ENCODE peak calls at places on chromosomes 5 and 9, in ten cellular contexts. One of them, this sample, is unnamed.

GRCh38 chr5:64347308-64347707 is 158.5 kb upstream of the RGS7BP start:
- DNase-seq in spleen: no peak
- DNase-seq in heart right ventricle: no peak
- DNase-seq in neuronal stem cell: no peak
- DNase-seq in effector memory CD4-positive, alpha-beta T cell: no peak
- DNase-seq in H1: no peak
- DNase-seq in cardiac muscle cell: peak
- DNase-seq in AG09309: no peak
- DNase-seq in right atrium auricular region: no peak
- DNase-seq in psoas muscle: no peak
- DNase-seq in this sample: no peak

GRCh38 chr9:38032266-38032830 is 36.7 kb downstream of the SHB start:
- DNase-seq in spleen: no peak
- DNase-seq in heart right ventricle: no peak
- DNase-seq in neuronal stem cell: no peak
- DNase-seq in effector memory CD4-positive, alpha-beta T cell: no peak
- DNase-seq in H1: no peak
- DNase-seq in cardiac muscle cell: no peak
- DNase-seq in AG09309: no peak
- DNase-seq in right atrium auricular region: no peak
- DNase-seq in psoas muscle: no peak
- DNase-seq in this sample: no peak

GRCh38 chr9:74940600-74940999 is 12.1 kb downstream of the C9orf40 start:
- DNase-seq in spleen: no peak
- DNase-seq in heart right ventricle: no peak
- DNase-seq in neuronal stem cell: no peak
- DNase-seq in effector memory CD4-positive, alpha-beta T cell: no peak
- DNase-seq in H1: no peak
- DNase-seq in cardiac muscle cell: no peak
- DNase-seq in AG09309: no peak
- DNase-seq in right atrium auricular region: no peak
- DNase-seq in psoas muscle: no peak
- DNase-seq in this sample: no peak

GRCh38 chr5:149005077-149005892 is 57.6 kb downstream of the SH3TC2 start:
- DNase-seq in spleen: no peak
- DNase-seq in heart right ventricle: no peak
- DNase-seq in neuronal stem cell: no peak
- DNase-seq in effector memory CD4-positive, alpha-beta T cell: no peak
- DNase-seq in H1: no peak
- DNase-seq in cardiac muscle cell: no peak
- DNase-seq in AG09309: peak
- DNase-seq in right atrium auricular region: no peak
- DNase-seq in psoas muscle: no peak
- DNase-seq in this sample: no peak

GRCh38 chr9:72477862-72478564 is 43.4 kb upstream of the TMC1 start:
- DNase-seq in spleen: no peak
- DNase-seq in heart right ventricle: peak
- DNase-seq in neuronal stem cell: no peak
- DNase-seq in effector memory CD4-positive, alpha-beta T cell: no peak
- DNase-seq in H1: peak
- DNase-seq in cardiac muscle cell: peak
- DNase-seq in AG09309: no peak
- DNase-seq in right atrium auricular region: no peak
- DNase-seq in psoas muscle: no peak
- DNase-seq in this sample: no peak

GRCh38 chr5:32679218-32679617 is 31.9 kb upstream of the NPR3 start:
- DNase-seq in spleen: no peak
- DNase-seq in heart right ventricle: no peak
- DNase-seq in neuronal stem cell: no peak
- DNase-seq in effector memory CD4-positive, alpha-beta T cell: no peak
- DNase-seq in H1: no peak
- DNase-seq in cardiac muscle cell: no peak
- DNase-seq in AG09309: no peak
- DNase-seq in right atrium auricular region: no peak
- DNase-seq in psoas muscle: no peak
- DNase-seq in this sample: no peak

GRCh38 chr9:95363051-95363841 is 45.7 kb upstream of the FANCC start:
- DNase-seq in spleen: no peak
- DNase-seq in heart right ventricle: no peak
- DNase-seq in neuronal stem cell: no peak
- DNase-seq in effector memory CD4-positive, alpha-beta T cell: no peak
- DNase-seq in H1: no peak
- DNase-seq in cardiac muscle cell: no peak
- DNase-seq in AG09309: no peak
- DNase-seq in right atrium auricular region: no peak
- DNase-seq in psoas muscle: no peak
- DNase-seq in this sample: no peak

GRCh38 chr9:71647094-71647591 is 121.2 kb downstream of the CEMIP2 start:
- DNase-seq in spleen: peak
- DNase-seq in heart right ventricle: peak
- DNase-seq in neuronal stem cell: no peak
- DNase-seq in effector memory CD4-positive, alpha-beta T cell: no peak
- DNase-seq in H1: no peak
- DNase-seq in cardiac muscle cell: no peak
- DNase-seq in AG09309: peak
- DNase-seq in right atrium auricular region: peak
- DNase-seq in psoas muscle: peak
- DNase-seq in this sample: no peak

GRCh38 chr9:83625120-83625710 is 2.3 kb downstream of the IDNK start:
- DNase-seq in spleen: no peak
- DNase-seq in heart right ventricle: no peak
- DNase-seq in neuronal stem cell: no peak
- DNase-seq in effector memory CD4-positive, alpha-beta T cell: no peak
- DNase-seq in H1: no peak
- DNase-seq in cardiac muscle cell: no peak
- DNase-seq in AG09309: no peak
- DNase-seq in right atrium auricular region: no peak
- DNase-seq in psoas muscle: no peak
- DNase-seq in this sample: no peak

GRCh38 chr9:82180711-82181110 is 192.1 kb downstream of the SPATA31D1 start:
- DNase-seq in spleen: no peak
- DNase-seq in heart right ventricle: no peak
- DNase-seq in neuronal stem cell: no peak
- DNase-seq in effector memory CD4-positive, alpha-beta T cell: no peak
- DNase-seq in H1: no peak
- DNase-seq in cardiac muscle cell: no peak
- DNase-seq in AG09309: no peak
- DNase-seq in right atrium auricular region: no peak
- DNase-seq in psoas muscle: no peak
- DNase-seq in this sample: no peak

DNA sequence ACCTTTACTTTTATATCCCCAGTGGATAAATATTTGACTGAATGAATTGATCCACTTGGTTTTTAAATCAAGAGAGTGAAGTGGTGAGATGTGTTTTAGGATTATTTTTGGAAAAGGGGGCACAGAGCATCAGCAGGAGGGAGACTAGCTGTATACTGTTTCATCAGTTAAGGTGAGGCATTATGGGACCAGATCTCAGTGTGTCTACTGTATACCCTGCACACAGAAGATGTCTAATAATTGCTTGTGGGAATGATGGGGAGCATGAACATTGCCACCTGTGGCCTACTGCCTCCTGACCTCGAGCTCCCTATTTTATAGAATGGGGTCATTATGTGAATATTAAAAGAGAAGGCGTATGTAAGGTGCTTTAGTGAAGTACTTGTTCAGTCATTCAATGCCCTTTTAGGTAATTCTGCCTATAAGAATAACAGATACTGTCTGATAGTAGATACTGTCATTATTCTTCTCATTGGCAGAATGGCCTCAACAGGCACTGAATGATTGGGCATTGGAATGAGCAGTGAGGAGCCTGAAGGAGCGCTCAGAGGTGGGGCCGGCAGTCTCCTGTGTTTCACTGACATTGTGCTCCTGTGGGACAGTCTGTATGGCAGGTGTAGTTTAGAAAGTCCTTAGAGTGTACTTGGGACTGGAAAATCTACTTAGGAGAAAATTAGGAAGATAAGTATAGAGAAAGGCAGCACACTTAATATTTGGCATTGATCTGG is 47.4 kb upstream of the FAM120AOS start:
- DNase-seq in spleen: no peak
- DNase-seq in heart right ventricle: no peak
- DNase-seq in neuronal stem cell: no peak
- DNase-seq in effector memory CD4-positive, alpha-beta T cell: no peak
- DNase-seq in H1: no peak
- DNase-seq in cardiac muscle cell: no peak
- DNase-seq in AG09309: no peak
- DNase-seq in right atrium auricular region: no peak
- DNase-seq in psoas muscle: no peak
- DNase-seq in this sample: no peak
- H3K4me3 ChIP-seq in spleen: peak
- H3K4me3 ChIP-seq in heart right ventricle: peak
- H3K4me3 ChIP-seq in neuronal stem cell: no peak
- H3K4me3 ChIP-seq in effector memory CD4-positive, alpha-beta T cell: peak
- H3K4me3 ChIP-seq in H1: no peak
- H3K4me3 ChIP-seq in cardiac muscle cell: no peak
- H3K4me3 ChIP-seq in AG09309: no peak
- H3K4me3 ChIP-seq in right atrium auricular region: peak
- H3K4me3 ChIP-seq in psoas muscle: peak
- H3K4me3 ChIP-seq in this sample: no peak

DNA sequence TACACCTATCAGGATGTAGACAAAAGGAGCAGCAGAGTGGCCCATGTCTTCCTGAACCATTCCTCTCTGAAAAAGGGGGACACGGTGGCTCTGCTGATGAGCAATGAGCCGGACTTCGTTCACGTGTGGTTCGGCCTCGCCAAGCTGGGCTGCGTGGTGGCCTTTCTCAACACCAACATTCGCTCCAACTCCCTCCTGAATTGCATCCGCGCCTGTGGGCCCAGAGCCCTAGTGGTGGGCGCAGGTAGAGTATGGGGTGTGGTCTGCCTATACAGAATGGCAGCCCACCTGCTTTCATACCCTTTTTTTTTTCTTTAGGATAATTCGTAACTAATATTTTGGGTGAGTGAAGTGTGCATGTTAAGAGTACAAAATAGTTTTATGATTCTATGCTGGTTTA is 1.1 kb downstream of the SLC27A6 start:
- DNase-seq in spleen: peak
- DNase-seq in heart right ventricle: no peak
- DNase-seq in neuronal stem cell: no peak
- DNase-seq in effector memory CD4-positive, alpha-beta T cell: no peak
- DNase-seq in H1: no peak
- DNase-seq in cardiac muscle cell: no peak
- DNase-seq in AG09309: no peak
- DNase-seq in right atrium auricular region: no peak
- DNase-seq in psoas muscle: no peak
- DNase-seq in this sample: no peak
- H3K4me3 ChIP-seq in spleen: no peak
- H3K4me3 ChIP-seq in heart right ventricle: peak
- H3K4me3 ChIP-seq in neuronal stem cell: no peak
- H3K4me3 ChIP-seq in effector memory CD4-positive, alpha-beta T cell: no peak
- H3K4me3 ChIP-seq in H1: peak
- H3K4me3 ChIP-seq in cardiac muscle cell: peak
- H3K4me3 ChIP-seq in AG09309: no peak
- H3K4me3 ChIP-seq in right atrium auricular region: peak
- H3K4me3 ChIP-seq in psoas muscle: no peak
- H3K4me3 ChIP-seq in this sample: peak

GRCh38 chr5:74075900-74076484 is 450.0 kb downstream of the ARHGEF28 start:
- DNase-seq in spleen: no peak
- DNase-seq in heart right ventricle: no peak
- DNase-seq in neuronal stem cell: no peak
- DNase-seq in effector memory CD4-positive, alpha-beta T cell: no peak
- DNase-seq in H1: no peak
- DNase-seq in cardiac muscle cell: no peak
- DNase-seq in AG09309: no peak
- DNase-seq in right atrium auricular region: no peak
- DNase-seq in psoas muscle: no peak
- DNase-seq in this sample: no peak

GRCh38 chr5:74073257-74073656 is 447.3 kb downstream of the ARHGEF28 start:
- DNase-seq in spleen: no peak
- DNase-seq in heart right ventricle: no peak
- DNase-seq in neuronal stem cell: no peak
- DNase-seq in effector memory CD4-positive, alpha-beta T cell: no peak
- DNase-seq in H1: no peak
- DNase-seq in cardiac muscle cell: peak
- DNase-seq in AG09309: no peak
- DNase-seq in right atrium auricular region: no peak
- DNase-seq in psoas muscle: no peak
- DNase-seq in this sample: no peak

GRCh38 chr5:74072646-74073045 is 446.6 kb downstream of the ARHGEF28 start:
- DNase-seq in spleen: no peak
- DNase-seq in heart right ventricle: no peak
- DNase-seq in neuronal stem cell: no peak
- DNase-seq in effector memory CD4-positive, alpha-beta T cell: no peak
- DNase-seq in H1: no peak
- DNase-seq in cardiac muscle cell: no peak
- DNase-seq in AG09309: no peak
- DNase-seq in right atrium auricular region: no peak
- DNase-seq in psoas muscle: no peak
- DNase-seq in this sample: no peak

GRCh38 chr5:74075496-74075895 is 449.5 kb downstream of the ARHGEF28 start:
- DNase-seq in spleen: no peak
- DNase-seq in heart right ventricle: no peak
- DNase-seq in neuronal stem cell: no peak
- DNase-seq in effector memory CD4-positive, alpha-beta T cell: no peak
- DNase-seq in H1: no peak
- DNase-seq in cardiac muscle cell: no peak
- DNase-seq in AG09309: no peak
- DNase-seq in right atrium auricular region: no peak
- DNase-seq in psoas muscle: no peak
- DNase-seq in this sample: no peak

DNA sequence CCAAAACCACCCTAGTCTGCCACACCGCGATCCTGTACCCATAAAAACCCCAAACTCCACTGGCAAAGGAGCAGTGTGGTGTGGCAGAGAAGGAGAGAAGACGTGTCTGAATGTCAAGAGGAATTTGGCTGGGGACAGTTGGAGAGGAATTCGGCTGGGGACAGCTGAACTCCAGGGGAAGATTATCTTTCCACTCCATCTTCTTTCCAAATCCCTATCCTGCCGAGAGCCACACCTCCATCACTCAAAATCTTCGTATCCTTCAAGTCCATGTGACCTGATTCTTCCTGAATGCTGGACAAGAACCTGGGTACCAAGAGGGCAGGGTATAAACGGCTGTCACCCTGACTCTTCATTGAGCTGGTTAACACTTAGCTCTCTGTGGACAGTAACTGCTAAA is 448.1 kb downstream of the ARHGEF28 start:
- DNase-seq in spleen: no peak
- DNase-seq in heart right ventricle: no peak
- DNase-seq in neuronal stem cell: no peak
- DNase-seq in effector memory CD4-positive, alpha-beta T cell: no peak
- DNase-seq in H1: no peak
- DNase-seq in cardiac muscle cell: no peak
- DNase-seq in AG09309: no peak
- DNase-seq in right atrium auricular region: no peak
- DNase-seq in psoas muscle: no peak
- DNase-seq in this sample: no peak
- H3K4me3 ChIP-seq in spleen: no peak
- H3K4me3 ChIP-seq in heart right ventricle: no peak
- H3K4me3 ChIP-seq in neuronal stem cell: no peak
- H3K4me3 ChIP-seq in effector memory CD4-positive, alpha-beta T cell: no peak
- H3K4me3 ChIP-seq in H1: no peak
- H3K4me3 ChIP-seq in cardiac muscle cell: no peak
- H3K4me3 ChIP-seq in AG09309: no peak
- H3K4me3 ChIP-seq in right atrium auricular region: no peak
- H3K4me3 ChIP-seq in psoas muscle: no peak
- H3K4me3 ChIP-seq in this sample: no peak

DNA sequence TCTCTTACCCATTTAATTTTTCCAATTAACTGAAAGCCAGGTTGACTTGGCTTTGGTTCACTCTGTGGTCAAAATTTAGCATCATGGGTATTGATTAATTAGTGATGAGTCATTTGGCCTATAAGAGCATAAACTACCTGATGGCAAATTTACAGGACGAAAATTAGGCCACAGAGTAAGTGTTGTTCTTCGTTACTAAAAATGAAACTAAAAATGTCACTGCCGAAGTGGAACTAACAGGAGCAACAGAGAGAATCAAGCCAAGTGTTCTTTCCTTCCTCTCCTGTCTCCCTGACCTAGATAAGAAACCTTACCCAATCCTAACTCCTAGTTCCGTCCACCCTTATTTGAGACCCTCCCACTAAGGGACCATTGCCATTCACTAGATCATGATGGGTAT is 176.9 kb downstream of the RAB3C start:
- DNase-seq in spleen: no peak
- DNase-seq in heart right ventricle: no peak
- DNase-seq in neuronal stem cell: no peak
- DNase-seq in effector memory CD4-positive, alpha-beta T cell: no peak
- DNase-seq in H1: no peak
- DNase-seq in cardiac muscle cell: no peak
- DNase-seq in AG09309: no peak
- DNase-seq in right atrium auricular region: no peak
- DNase-seq in psoas muscle: no peak
- DNase-seq in this sample: no peak
- H3K4me3 ChIP-seq in spleen: peak
- H3K4me3 ChIP-seq in heart right ventricle: peak
- H3K4me3 ChIP-seq in neuronal stem cell: no peak
- H3K4me3 ChIP-seq in effector memory CD4-positive, alpha-beta T cell: peak
- H3K4me3 ChIP-seq in H1: no peak
- H3K4me3 ChIP-seq in cardiac muscle cell: no peak
- H3K4me3 ChIP-seq in AG09309: no peak
- H3K4me3 ChIP-seq in right atrium auricular region: peak
- H3K4me3 ChIP-seq in psoas muscle: peak
- H3K4me3 ChIP-seq in this sample: no peak